ENCODE peak calls at places on chromosome 20, in eight cellular contexts. L is lower leg skin, R is hepatocyte, D is mucosa of descending colon, H is cardiac fibroblast, M is foreskin fibroblast, Q is BJ, E is Peyer's patch. J is an unnamed sample.

GRCh38 chr20:6718660-6719059 is 48.8 kb upstream of the BMP2 start:
- DNase-seq in L (no peak), R (peak; percentile 69), D (no peak), H (peak; percentile 35), M (no peak), Q (no peak), E (no peak), J (peak; percentile 82)

GRCh38 chr20:63342561-63343459 is 18.3 kb downstream of the CHRNA4 start:
- DNase-seq in L (no peak), R (no peak), D (no peak), H (no peak), M (no peak), Q (no peak), E (no peak), J (no peak)

GRCh38 chr20:35630636-35631035 is 15.0 kb downstream of the SPAG4 start:
- DNase-seq in L (peak; percentile 74), R (no peak), D (no peak), H (no peak), M (no peak), Q (no peak), E (no peak), J (no peak)

GRCh38 chr20:37711001-37711400 is 17.2 kb downstream of the CTNNBL1 start:
- DNase-seq in L (no peak), R (peak; percentile 53), D (no peak), H (peak; percentile 69), M (no peak), Q (no peak), E (no peak), J (no peak)

GRCh38 chr20:63553251-63553932 is 567 bp upstream of the FNDC11 start:
- DNase-seq in L (peak; percentile 97), R (peak; percentile 89), D (peak; percentile 82), H (peak; percentile 89), M (peak; percentile 80), Q (no peak), E (peak; percentile 80), J (peak; percentile 85)

GRCh38 chr20:63739129-63740069 is at the start of gene SLC2A4RG:
- DNase-seq in L (peak; percentile 93), R (peak; percentile 96), D (peak; percentile 90), H (peak; percentile 63), M (peak; percentile 78), Q (no peak), E (peak; percentile 88), J (peak; percentile 89)

GRCh38 chr20:22411568-22412450 is 172.6 kb downstream of the FOXA2 start:
- DNase-seq in L (no peak), R (peak; percentile 76), D (no peak), H (peak; percentile 84), M (no peak), Q (no peak), E (no peak), J (no peak)

GRCh38 chr20:50728981-50729874 is 2.2 kb upstream of the PARD6B start:
- DNase-seq in L (peak; percentile 68), R (peak; percentile 61), D (peak; percentile 70), H (peak; percentile 63), M (no peak), Q (no peak), E (peak; percentile 82), J (peak; percentile 96)

GRCh38 chr20:20070871-20071726 is 18.8 kb downstream of the CFAP61 start:
- DNase-seq in L (no peak), R (no peak), D (no peak), H (no peak), M (no peak), Q (no peak), E (no peak), J (no peak)

GRCh38 chr20:36128463-36129176 is 25.9 kb upstream of the EPB41L1 start:
- DNase-seq in L (no peak), R (no peak), D (no peak), H (peak; percentile 91), M (peak; percentile 95), Q (peak; percentile 44), E (no peak), J (no peak)

GRCh38 chr20:2137552-2138201 is 36.0 kb downstream of the STK35 start:
- DNase-seq in L (no peak), R (no peak), D (no peak), H (peak; percentile 62), M (peak; percentile 76), Q (peak; percentile 84), E (no peak), J (no peak)

GRCh38 chr20:47785900-47786762 is 850 bp upstream of the SULF2 start:
- DNase-seq in L (peak; percentile 90), R (peak; percentile 87), D (peak; percentile 76), H (peak; percentile 81), M (peak; percentile 73), Q (no peak), E (peak; percentile 73), J (no peak)

GRCh38 chr20:32973077-32973717 is 31.0 kb downstream of the SUN5 start:
- DNase-seq in L (no peak), R (no peak), D (no peak), H (no peak), M (no peak), Q (no peak), E (no peak), J (no peak)

GRCh38 chr20:63553933-63554290 is at the start of gene FNDC11:
- DNase-seq in L (no peak), R (peak; percentile 80), D (no peak), H (peak; percentile 20), M (no peak), Q (no peak), E (no peak), J (no peak)

GRCh38 chr20:4135385-4136077 is 120.2 kb upstream of the RNF24 start:
- DNase-seq in L (peak; percentile 49), R (peak; percentile 91), D (no peak), H (peak; percentile 99), M (peak; percentile 97), Q (peak; percentile 97), E (peak; percentile 68), J (peak; percentile 92)

GRCh38 chr20:44081476-44081875 is 105.5 kb downstream of the JPH2 start:
- DNase-seq in L (peak; percentile 73), R (no peak), D (no peak), H (no peak), M (no peak), Q (no peak), E (no peak), J (peak; percentile 73)

GRCh38 chr20:19609642-19610223 is 148.3 kb upstream of the RIN2 start:
- DNase-seq in L (no peak), R (peak; percentile 45), D (no peak), H (no peak), M (no peak), Q (no peak), E (no peak), J (no peak)

GRCh38 chr20:22080985-22081384 is 375.5 kb downstream of the PAX1 start:
- DNase-seq in L (no peak), R (no peak), D (no peak), H (no peak), M (no peak), Q (no peak), E (no peak), J (no peak)

GRCh38 chr20:50242863-50243609 is 52.4 kb downstream of the CEBPB start:
- DNase-seq in L (no peak), R (no peak), D (peak; percentile 81), H (no peak), M (no peak), Q (no peak), E (no peak), J (peak; percentile 97)

GRCh38 chr20:45892049-45892816 is 1.1 kb downstream of the CTSA start:
- DNase-seq in L (no peak), R (peak; percentile 51), D (no peak), H (peak; percentile 42), M (no peak), Q (no peak), E (no peak), J (peak; percentile 69)

GRCh38 chr20:13141541-13141940 is 79.5 kb upstream of the ISM1 start:
- DNase-seq in L (no peak), R (no peak), D (no peak), H (no peak), M (peak; percentile 46), Q (no peak), E (no peak), J (no peak)

GRCh38 chr20:58702859-58703648 is 10.5 kb downstream of the NPEPL1 start:
- DNase-seq in L (peak; percentile 73), R (no peak), D (no peak), H (no peak), M (no peak), Q (no peak), E (no peak), J (peak; percentile 56)
- TF ChIP-seq CTCF in L (no peak), R (no peak), D (no peak), H (peak; percentile 33), M (no peak), Q (peak; percentile 31), E (no peak), J (peak; percentile 37)

GRCh38 chr20:38731738-38732113 is 7.4 kb downstream of the SLC32A1 start:
- DNase-seq in L (no peak), R (no peak), D (no peak), H (no peak), M (no peak), Q (no peak), E (no peak), J (peak; percentile 36)
- TF ChIP-seq CTCF in L (no peak), R (no peak), D (no peak), H (no peak), M (no peak), Q (no peak), E (no peak), J (peak; percentile 93)

GRCh38 chr20:15862178-15862577 is 711.1 kb downstream of the KIF16B start:
- DNase-seq in L (no peak), R (no peak), D (no peak), H (no peak), M (no peak), Q (no peak), E (no peak), J (no peak)

GRCh38 chr20:15863735-15864134 is 709.5 kb downstream of the KIF16B start:
- DNase-seq in L (no peak), R (no peak), D (no peak), H (no peak), M (no peak), Q (no peak), E (no peak), J (no peak)

GRCh38 chr20:15865553-15865952 is 707.7 kb downstream of the KIF16B start:
- DNase-seq in L (no peak), R (no peak), D (no peak), H (no peak), M (no peak), Q (no peak), E (no peak), J (no peak)

GRCh38 chr20:15867899-15868298 is 705.3 kb downstream of the KIF16B start:
- DNase-seq in L (no peak), R (no peak), D (no peak), H (no peak), M (no peak), Q (no peak), E (no peak), J (no peak)

DNA sequence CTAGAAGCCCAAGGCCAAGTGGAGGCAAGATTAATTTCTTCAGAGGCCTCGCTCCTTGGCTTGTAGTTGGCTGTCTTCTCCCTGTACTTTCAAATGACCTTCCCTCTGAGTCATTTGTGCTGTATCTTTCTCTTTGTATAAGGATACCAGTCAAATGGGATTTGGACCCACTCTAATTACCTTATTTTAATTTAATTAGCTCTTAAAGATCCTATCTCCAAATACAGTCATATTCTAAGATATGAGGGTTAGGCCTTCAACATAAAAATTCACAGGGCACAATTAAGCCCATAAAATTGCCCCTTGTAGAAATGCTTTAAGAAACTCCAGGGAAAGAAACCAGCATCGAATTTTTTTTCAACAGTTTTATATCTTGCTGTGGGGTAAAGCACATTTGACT is 706.2 kb downstream of the KIF16B start:
- DNase-seq in L (no peak), R (no peak), D (no peak), H (no peak), M (no peak), Q (no peak), E (no peak), J (no peak)
- TF ChIP-seq CTCF in L (no peak), R (no peak), D (no peak), H (no peak), M (no peak), Q (no peak), E (no peak), J (no peak)

GRCh38 chr20:56817780-56818675 is 188.9 kb downstream of the TFAP2C start:
- DNase-seq in L (no peak), R (no peak), D (no peak), H (no peak), M (no peak), Q (no peak), E (no peak), J (no peak)
- TF ChIP-seq CTCF in L (no peak), R (no peak), D (no peak), H (no peak), M (no peak), Q (peak; percentile 7), E (no peak), J (peak; percentile 41)

J was measured in RWPE2.